ENCODE peak calls at places on chromosome 15, in nine cellular contexts. D is activated CD4-positive, alpha-beta T cell treated with anti-CD3 and anti-CD28 coated beads, Interleukin-2, amount 10 ng/mL, durations not matched to agents 24 days and 14 days; G is kidney glomerular epithelial cell; Z is EL; E is EH; M is renal cortical epithelial cell; L is caudate nucleus; R is activated naive CD8-positive, alpha-beta T cell treated with anti-CD3 and anti-CD28 coated beads for 36 hours; V is mammary epithelial cell. W is an unnamed sample.

GRCh38 chr15:57640935-57641682 is 49.4 kb downstream of the MYZAP start:
- DNase-seq in D (peak), V (peak), L (no peak), M (peak), E (peak), Z (peak), G (peak), R (peak), W (no peak)

GRCh38 chr15:65028921-65029735 is at the start of gene MTFMT:
- DNase-seq in L (peak), G (peak), D (peak), R (peak), Z (peak), V (peak), M (peak), E (peak), W (peak)

GRCh38 chr15:59998256-59999063 is 5.7 kb upstream of the FOXB1 start:
- DNase-seq in D (peak), V (no peak), R (no peak), M (no peak), Z (no peak), E (no peak), L (no peak), G (no peak), W (no peak)

GRCh38 chr15:51074926-51075325 is 19.8 kb downstream of the TNFAIP8L3 start:
- DNase-seq in D (no peak), G (no peak), M (no peak), Z (no peak), V (no peak), L (no peak), E (no peak), R (no peak), W (no peak)

GRCh38 chr15:38134252-38134651 is 118.4 kb upstream of the SPRED1 start:
- DNase-seq in E (no peak), L (no peak), V (no peak), M (no peak), D (no peak), Z (no peak), G (no peak), R (no peak), W (no peak)

GRCh38 chr15:31745841-31746240 is 284.5 kb upstream of the CHRNA7 start:
- DNase-seq in R (no peak), L (no peak), V (no peak), Z (no peak), M (no peak), E (no peak), G (no peak), D (no peak), W (no peak)

GRCh38 chr15:75532413-75533250 is 46.5 kb downstream of the PTPN9 start:
- DNase-seq in Z (peak), G (peak), D (peak), E (peak), R (no peak), L (no peak), M (peak), V (peak), W (no peak)

GRCh38 chr15:66758844-66759243 is 56.8 kb downstream of the SMAD6 start:
- DNase-seq in R (no peak), D (no peak), G (no peak), Z (peak), E (no peak), M (no peak), L (no peak), V (peak), W (no peak)

GRCh38 chr15:34708422-34708821 is 46.4 kb downstream of the GJD2 start:
- DNase-seq in E (peak), R (no peak), V (peak), D (no peak), G (peak), L (no peak), M (peak), Z (peak), W (peak)

GRCh38 chr15:43150171-43150929 is 17.0 kb downstream of the TMEM62 start:
- DNase-seq in R (no peak), G (peak), L (no peak), E (peak), D (no peak), M (peak), Z (peak), V (peak), W (no peak)

GRCh38 chr15:38243278-38243677 is 9.4 kb upstream of the SPRED1 start:
- DNase-seq in M (no peak), V (no peak), Z (no peak), R (no peak), D (no peak), G (no peak), L (no peak), E (no peak), W (no peak)

GRCh38 chr15:40792394-40792793 is 14.5 kb upstream of the ZFYVE19 start:
- DNase-seq in L (no peak), Z (no peak), E (no peak), G (no peak), D (no peak), R (no peak), M (no peak), V (no peak), W (no peak)

GRCh38 chr15:85579011-85579701 is 198.8 kb downstream of the AKAP13 start:
- DNase-seq in V (no peak), E (no peak), Z (no peak), M (peak), D (no peak), L (no peak), R (no peak), G (no peak), W (no peak)

GRCh38 chr15:70100495-70101331 is 3.0 kb upstream of the TLE3 start:
- DNase-seq in M (peak), E (peak), R (peak), G (peak), L (no peak), V (no peak), Z (peak), D (peak), W (no peak)

GRCh38 chr15:73631915-73632669 is 1.1 kb downstream of the NPTN start:
- DNase-seq in R (no peak), L (no peak), G (peak), M (peak), V (peak), D (peak), E (peak), Z (peak), W (no peak)

GRCh38 chr15:75929799-75930565 is 26.3 kb downstream of the FBXO22 start:
- DNase-seq in V (no peak), Z (no peak), L (no peak), E (no peak), R (peak), M (no peak), G (no peak), D (no peak), W (peak)